ENCODE peak calls at places on chromosomes 6 and 20, in four cellular contexts. B is choroid plexus epithelial cell, Q is psoas muscle, J is left ventricle myocardium inferior. K is an unnamed sample.
A peak's percentile ranks its signal among the peaks of the same experiment; 100 is the strongest.

GRCh38 chr6:162151050-162151658 is 576.4 kb downstream of the PRKN start:
- DNase-seq in B (peak; percentile 87), Q (peak; percentile 33), J (no peak), K (no peak)

GRCh38 chr20:14928083-14928482 is 590.7 kb upstream of the FLRT3 start:
- DNase-seq in B (peak; percentile 37), Q (no peak), J (no peak), K (no peak)

GRCh38 chr6:9085054-9085746 is 649.9 kb upstream of the SLC35B3 start:
- DNase-seq in B (peak; percentile 1), Q (no peak), J (no peak), K (no peak)

GRCh38 chr20:2470051-2470431 is 548 bp downstream of the SNRPB start:
- DNase-seq in B (peak; percentile 62), Q (peak; percentile 29), J (no peak), K (peak; percentile 10)

GRCh38 chr6:70985151-70985550 is 28.3 kb upstream of the B3GAT2 start:
- DNase-seq in B (no peak), Q (no peak), J (no peak), K (no peak)

GRCh38 chr20:23159256-23159922 is 73.3 kb upstream of the CD93 start:
- DNase-seq in B (peak; percentile 43), Q (no peak), J (no peak), K (no peak)

GRCh38 chr20:2156224-2156623 is 54.6 kb downstream of the STK35 start:
- DNase-seq in B (no peak), Q (no peak), J (no peak), K (no peak)

GRCh38 chr6:108432792-108433191 is 127.9 kb upstream of the FOXO3 start:
- DNase-seq in B (no peak), Q (no peak), J (no peak), K (no peak)

GRCh38 chr6:161353208-161353613 is 79.3 kb upstream of the AGPAT4 start:
- DNase-seq in B (peak; percentile 47), Q (no peak), J (no peak), K (no peak)

GRCh38 chr6:116500969-116501433 is 10.4 kb upstream of the CALHM5 start:
- DNase-seq in B (peak; percentile 45), Q (no peak), J (no peak), K (no peak)

GRCh38 chr6:11796819-11797218 is 18.2 kb upstream of the ADTRP start:
- DNase-seq in B (no peak), Q (no peak), J (no peak), K (no peak)

GRCh38 chr20:51661609-51662178 is 106.5 kb downstream of the ATP9A start:
- DNase-seq in B (no peak), Q (no peak), J (no peak), K (peak; percentile 74)

GRCh38 chr20:47351643-47352331 is 4.7 kb downstream of the ZMYND8 start:
- DNase-seq in B (no peak), Q (no peak), J (no peak), K (no peak)

GRCh38 chr6:30272032-30272431 is 54.7 kb upstream of the TRIM39 start:
- DNase-seq in B (no peak), Q (no peak), J (no peak), K (no peak)

GRCh38 chr6:142947702-142948480 is 2.9 kb upstream of the HIVEP2 start:
- DNase-seq in B (no peak), Q (no peak), J (no peak), K (no peak)

GRCh38 chr20:9838035-9838377 is 870 bp downstream of the PAK5 start:
- DNase-seq in B (no peak), Q (no peak), J (no peak), K (no peak)

GRCh38 chr6:84752118-84752850 is 12.1 kb downstream of the TBX18 start:
- DNase-seq in B (peak; percentile 92), Q (no peak), J (no peak), K (no peak)

GRCh38 chr20:44728835-44729342 is 13.7 kb downstream of the CCN5 start:
- DNase-seq in B (peak; percentile 51), Q (peak; percentile 78), J (peak; percentile 64), K (peak; percentile 89)

GRCh38 chr6:64803470-64804166 is 903.4 kb downstream of the EYS start:
- DNase-seq in B (no peak), Q (no peak), J (no peak), K (no peak)

GRCh38 chr20:51586005-51586440 is 43.5 kb upstream of the NFATC2 start:
- DNase-seq in B (peak; percentile 74), Q (no peak), J (no peak), K (no peak)

GRCh38 chr20:45181639-45182038 is 6.9 kb downstream of the PI3 start:
- DNase-seq in B (no peak), Q (no peak), J (no peak), K (no peak)

GRCh38 chr20:6515261-6515660 is 252.2 kb upstream of the BMP2 start:
- DNase-seq in B (no peak), Q (no peak), J (no peak), K (no peak)

GRCh38 chr6:124879992-124880355 is 82.3 kb upstream of the RNF217 start:
- DNase-seq in B (no peak), Q (no peak), J (no peak), K (no peak)

GRCh38 chr20:48339147-48339985 is 488.4 kb downstream of the PREX1 start:
- DNase-seq in B (peak; percentile 88), Q (no peak), J (no peak), K (peak; percentile 43)

GRCh38 chr6:4133941-4134838 is 1.2 kb downstream of the ECI2 start:
- DNase-seq in B (peak; percentile 38), Q (peak; percentile 26), J (peak; percentile 26), K (no peak)

GRCh38 chr6:151716446-151717047 is 90.9 kb upstream of the ESR1 start:
- DNase-seq in B (peak; percentile 17), Q (no peak), J (no peak), K (no peak)

GRCh38 chr20:23309781-23310180 is 40.8 kb upstream of the NXT1 start:
- DNase-seq in B (no peak), Q (no peak), J (no peak), K (no peak)

GRCh38 chr6:107692351-107692750 is 131.8 kb downstream of the SCML4 start:
- DNase-seq in B (peak; percentile 89), Q (no peak), J (no peak), K (no peak)

GRCh38 chr6:44120692-44121443 is 6.4 kb downstream of the MRPL14 start:
- DNase-seq in B (no peak), Q (no peak), J (no peak), K (no peak)

GRCh38 chr20:63881451-63882226 is 13.3 kb upstream of the DNAJC5 start:
- DNase-seq in B (no peak), Q (no peak), J (no peak), K (no peak)

GRCh38 chr6:13303668-13304017 is 24.7 kb downstream of the TBC1D7 start:
- DNase-seq in B (peak; percentile 93), Q (peak; percentile 70), J (peak; percentile 83), K (no peak)

GRCh38 chr6:34234667-34235604 is 1.7 kb upstream of the HMGA1 start:
- DNase-seq in B (no peak), Q (no peak), J (no peak), K (no peak)

GRCh38 chr6:75296811-75297779 is 12.5 kb upstream of the TMEM30A start:
- DNase-seq in B (peak; percentile 82), Q (no peak), J (no peak), K (no peak)

GRCh38 chr6:27757307-27757706 is 154.9 kb downstream of the OR2B2 start:
- DNase-seq in B (no peak), Q (no peak), J (no peak), K (no peak)

DNA sequence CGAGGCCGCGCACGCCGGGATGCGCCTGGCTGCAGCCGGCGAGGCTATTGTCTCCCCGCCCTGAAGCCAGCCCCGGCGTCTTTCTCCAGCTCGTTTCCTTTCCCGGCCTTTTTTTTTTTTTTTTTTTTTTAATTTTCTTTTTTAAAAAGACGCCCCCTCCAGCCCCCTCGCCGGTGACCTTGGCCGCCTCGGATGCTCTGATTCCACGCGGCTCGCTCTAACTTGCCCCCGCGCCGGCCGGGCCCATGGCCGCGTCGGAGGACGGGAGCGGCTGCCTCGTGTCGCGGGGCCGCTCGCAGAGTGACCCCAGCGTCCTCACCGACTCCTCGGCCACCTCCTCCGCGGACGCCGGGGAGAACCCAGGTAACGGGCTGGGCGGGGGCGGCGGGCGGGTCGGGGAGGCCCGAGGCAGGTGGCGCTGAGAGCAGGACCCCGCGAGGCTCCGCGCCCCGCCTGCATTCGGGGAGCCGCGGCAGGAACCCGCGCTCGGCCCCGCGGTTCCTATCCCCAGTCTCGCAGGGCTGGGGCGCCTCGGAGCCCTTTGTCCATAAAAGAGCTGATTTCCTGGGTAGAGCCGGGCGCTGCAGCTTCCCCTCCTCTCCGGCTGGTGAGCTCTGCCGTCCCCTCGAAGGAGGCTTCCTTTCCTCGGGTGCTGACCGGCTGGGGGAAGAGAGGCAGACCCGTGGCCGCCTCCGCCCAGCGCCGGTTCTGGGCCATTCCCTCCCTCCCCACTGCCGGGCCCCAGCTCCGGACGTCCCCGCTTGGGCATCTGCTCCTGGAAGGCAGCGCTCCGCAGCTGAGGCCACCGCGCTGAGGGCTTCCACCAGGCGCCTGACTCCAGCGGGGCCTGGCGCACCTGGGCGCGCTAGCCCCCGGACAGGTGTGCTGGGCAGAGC is 678 bp downstream of the PHACTR3 start:
- DNase-seq in B (no peak), Q (no peak), J (no peak), K (no peak)
- H3K4me3 ChIP-seq in B (no peak overlapping the region), Q (no peak overlapping the region), J (peak overlapping the region; percentile 65), K (no peak overlapping the region)

DNA sequence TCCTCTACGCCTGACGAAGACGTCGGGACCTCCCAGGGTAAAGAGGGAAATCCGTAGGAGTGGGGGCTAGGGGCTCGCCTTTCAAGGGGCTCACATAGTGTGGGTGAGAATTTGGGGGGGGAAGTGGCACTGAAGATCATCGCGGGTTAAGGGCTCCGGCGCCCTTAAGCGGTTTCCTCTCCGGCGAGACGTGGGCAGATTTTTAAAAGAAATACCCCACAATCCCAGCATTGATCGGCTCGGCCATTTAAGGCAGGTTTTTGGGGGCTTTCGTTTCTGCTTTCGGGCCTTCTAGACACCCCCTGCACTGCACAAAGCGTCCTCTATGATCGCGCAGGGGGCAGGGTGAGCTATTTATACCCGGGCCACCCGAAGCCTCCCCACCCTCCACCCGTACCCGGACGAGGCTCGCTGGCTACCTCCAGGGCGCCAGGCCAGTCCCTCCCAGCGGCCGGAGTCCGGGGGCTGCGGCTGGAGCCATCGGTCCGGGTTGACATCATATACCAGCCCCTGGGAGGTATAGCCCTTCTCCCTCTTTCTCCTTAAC is 1.2 kb downstream of the NKX2-2 start:
- DNase-seq in B (no peak), Q (no peak), J (no peak), K (no peak)
- H3K4me3 ChIP-seq in B (no peak overlapping the region), Q (peak overlapping the region; percentile 21), J (peak overlapping the region; percentile 56), K (no peak overlapping the region)

GRCh38 chr6:26216015-26216885 is 129.0 kb downstream of the HFE start:
- DNase-seq in B (peak; percentile 99), Q (no peak), J (no peak), K (peak; percentile 99)

GRCh38 chr6:26216886-26217713 is 129.9 kb downstream of the HFE start:
- DNase-seq in B (peak; percentile 93), Q (peak; percentile 75), J (peak; percentile 78), K (no peak)

GRCh38 chr6:26213334-26214075 is 126.3 kb downstream of the HFE start:
- DNase-seq in B (no peak), Q (no peak), J (no peak), K (no peak)

GRCh38 chr6:26215200-26216014 is 128.2 kb downstream of the HFE start:
- DNase-seq in B (peak; percentile 28), Q (no peak), J (no peak), K (no peak)

GRCh38 chr6:26214826-26215199 is 127.6 kb downstream of the HFE start:
- DNase-seq in B (no peak), Q (no peak), J (no peak), K (no peak)
- H3K4me3 ChIP-seq in B (peak overlapping the region; percentile 60), Q (peak overlapping the region; percentile 67), J (peak overlapping the region; percentile 72), K (peak overlapping the region; percentile 46)

GRCh38 chr6:2902470-2902762 is 693 bp downstream of the SERPINB9 start:
- DNase-seq in B (peak; percentile 57), Q (no peak), J (no peak), K (peak; percentile 1)
- H3K4me3 ChIP-seq in B (peak overlapping the region; percentile 83), Q (peak overlapping the region; percentile 83), J (peak overlapping the region; percentile 95), K (peak overlapping the region; percentile 53)

K was measured in kidney epithelial cell.